ENCODE peak calls at places on chromosomes 7 and 10, in ten cellular contexts. P, M, R, V, D, I, O, Q, E and H are unnamed samples.

GRCh38 chr10:125231116-125231812 is 70.9 kb upstream of the CTBP2 start:
- DNase-seq in R (peak), V (no peak), M (no peak), O (no peak), I (peak), E (no peak), P (peak), Q (peak), D (no peak), H (peak)

GRCh38 chr7:36474283-36475010 is 84.8 kb downstream of the ANLN start:
- DNase-seq in E (no peak), I (no peak), V (no peak), R (no peak), D (no peak), Q (no peak), M (no peak), O (peak), P (peak), H (no peak)

GRCh38 chr10:68880181-68880580 is 20.9 kb upstream of the DDX50 start:
- DNase-seq in V (no peak), Q (no peak), I (no peak), P (no peak), E (no peak), O (no peak), M (no peak), R (no peak), D (no peak), H (no peak)

GRCh38 chr7:78165454-78165853 is 366.9 kb downstream of the PHTF2 start:
- DNase-seq in V (no peak), M (no peak), P (no peak), E (no peak), I (no peak), Q (no peak), D (no peak), R (peak), O (no peak), H (no peak)

GRCh38 chr10:110860576-110861241 is 11.0 kb upstream of the PDCD4 start:
- DNase-seq in Q (no peak), O (no peak), I (peak), V (no peak), R (no peak), D (no peak), P (no peak), M (peak), E (peak), H (no peak)

GRCh38 chr10:37379991-37380390 is 254.6 kb downstream of the ANKRD30A start:
- DNase-seq in R (no peak), D (no peak), M (no peak), E (no peak), Q (no peak), O (no peak), V (no peak), P (no peak), I (peak), H (no peak)

GRCh38 chr7:29005829-29006228 is 47.7 kb upstream of the TRIL start:
- DNase-seq in E (no peak), R (no peak), Q (peak), V (no peak), P (peak), D (no peak), O (no peak), M (no peak), I (peak), H (no peak)

GRCh38 chr10:22217842-22218241 is at the start of gene EBLN1:
- DNase-seq in I (peak), R (no peak), P (no peak), D (no peak), E (no peak), O (no peak), Q (peak), M (no peak), V (no peak), H (no peak)